ENCODE peak calls at places on chromosomes 11 and 22, in nine cellular contexts. K is amniotic stem cell; U is ovary; A is iPS-NIHi11; H is stimulated activated CD8-positive, alpha-beta memory T cell treated with anti-CD3 and anti-CD28 coated beads, Interleukin-12 subunit alpha, Interleukin-12 subunit beta, amount 100 ng/mL, for 4 hours; F is SJSA1; D is AG08395; C is NCI-H69; Y is HCT116. R is an unnamed sample.

GRCh38 chr11:40293655-40294342 is 1165.7 kb downstream of the LRRC4C start:
- DNase-seq in K (peak), U (peak), A (peak), H (no peak), F (peak), D (peak), C (peak), Y (no peak), R (peak)

GRCh38 chr11:100810146-100810545 is 123.1 kb downstream of the ARHGAP42 start:
- DNase-seq in K (no peak), U (no peak), A (no peak), H (no peak), F (no peak), D (no peak), C (no peak), Y (no peak), R (no peak)

GRCh38 chr22:23791737-23792645 is 5.2 kb downstream of the SMARCB1 start:
- DNase-seq in K (no peak), U (peak), A (no peak), H (no peak), F (no peak), D (no peak), C (no peak), Y (no peak), R (no peak)

GRCh38 chr22:28741758-28742561 is at the start of the genes CHEK2 and HSCB:
- DNase-seq in K (peak), U (peak), A (peak), H (peak), F (peak), D (peak), C (peak), Y (peak), R (peak)

GRCh38 chr11:83938148-83938547 is 652.0 kb upstream of the CCDC90B start:
- DNase-seq in K (no peak), U (no peak), A (no peak), H (no peak), F (no peak), D (no peak), C (peak), Y (no peak), R (no peak)

GRCh38 chr11:7858001-7858400 is 61.3 kb upstream of the OR5P2 start:
- DNase-seq in K (no peak), U (no peak), A (no peak), H (no peak), F (no peak), D (no peak), C (no peak), Y (no peak), R (peak)

GRCh38 chr11:68381716-68382115 is 69.3 kb downstream of the LRP5 start:
- DNase-seq in K (no peak), U (no peak), A (no peak), H (no peak), F (no peak), D (no peak), C (no peak), Y (no peak), R (no peak)

GRCh38 chr22:31872209-31872608 is 72.1 kb upstream of the YWHAH start:
- DNase-seq in K (no peak), U (no peak), A (peak), H (no peak), F (no peak), D (no peak), C (peak), Y (no peak), R (no peak)

GRCh38 chr22:27139935-27140493 is 482.6 kb downstream of the MIAT start:
- DNase-seq in K (peak), U (peak), A (no peak), H (no peak), F (peak), D (peak), C (no peak), Y (no peak), R (no peak)

GRCh38 chr11:1765871-1766718 is 2.4 kb upstream of the CTSD start:
- DNase-seq in K (no peak), U (no peak), A (peak), H (no peak), F (no peak), D (no peak), C (peak), Y (no peak), R (no peak)

GRCh38 chr11:64649304-64649703 is 58.3 kb downstream of the SLC22A12 start:
- DNase-seq in K (no peak), U (peak), A (peak), H (no peak), F (no peak), D (no peak), C (peak), Y (peak), R (no peak)

GRCh38 chr22:19643448-19644313 is 70.6 kb upstream of the SEPTIN5 start:
- DNase-seq in K (no peak), U (no peak), A (no peak), H (no peak), F (no peak), D (no peak), C (no peak), Y (no peak), R (no peak)

GRCh38 chr11:131033151-131033651 is 116.9 kb upstream of the SNX19 start:
- DNase-seq in K (peak), U (no peak), A (peak), H (no peak), F (peak), D (peak), C (no peak), Y (peak), R (peak)

GRCh38 chr22:27686534-27686933 is 115.0 kb downstream of the MN1 start:
- DNase-seq in K (peak), U (peak), A (no peak), H (no peak), F (peak), D (peak), C (peak), Y (peak), R (peak)

GRCh38 chr11:64967376-64967775 is 4.5 kb downstream of the MAJIN start:
- DNase-seq in K (no peak), U (no peak), A (no peak), H (no peak), F (no peak), D (no peak), C (no peak), Y (no peak), R (no peak)

GRCh38 chr11:8168485-8169257 is at the start of gene RIC3:
- DNase-seq in K (no peak), U (peak), A (peak), H (peak), F (no peak), D (no peak), C (peak), Y (no peak), R (peak)

GRCh38 chr11:15379483-15379882 is 264.8 kb downstream of the INSC start:
- DNase-seq in K (no peak), U (no peak), A (no peak), H (no peak), F (no peak), D (no peak), C (no peak), Y (no peak), R (no peak)

GRCh38 chr11:86174101-86175046 is 70.2 kb upstream of the EED start:
- DNase-seq in K (peak), U (peak), A (no peak), H (no peak), F (peak), D (peak), C (no peak), Y (no peak), R (peak)

R was measured in ureter.